ENCODE peak calls at places on chromosome 4, in six cellular contexts. N, R, Y, Z, T and S are unnamed samples.

GRCh38 chr4:108337923-108338322 is 169.2 kb upstream of the LEF1 start:
- DNase-seq in N (no peak), R (no peak), Y (no peak), Z (no peak), T (no peak), S (no peak)

GRCh38 chr4:5996641-5997040 is 21.6 kb downstream of the C4orf50 start:
- DNase-seq in N (no peak), R (no peak), Y (no peak), Z (no peak), T (peak), S (no peak)

GRCh38 chr4:121932212-121932974 is 19.5 kb downstream of the TRPC3 start:
- DNase-seq in N (no peak), R (no peak), Y (no peak), Z (no peak), T (no peak), S (no peak)

GRCh38 chr4:81814909-81815539 is 343.3 kb upstream of the RASGEF1B start:
- DNase-seq in N (no peak), R (no peak), Y (no peak), Z (no peak), T (no peak), S (peak)

GRCh38 chr4:7343950-7344349 is 90.8 kb downstream of the PSAPL1 start:
- DNase-seq in N (no peak), R (no peak), Y (no peak), Z (no peak), T (no peak), S (no peak)

GRCh38 chr4:94011190-94011589 is 182.6 kb downstream of the ATOH1 start:
- DNase-seq in N (no peak), R (no peak), Y (no peak), Z (no peak), T (no peak), S (no peak)

GRCh38 chr4:8860096-8860891 is 11.3 kb downstream of the HMX1 start:
- DNase-seq in N (no peak), R (no peak), Y (no peak), Z (no peak), T (no peak), S (no peak)

GRCh38 chr4:159252491-159252890 is 149.6 kb downstream of the RAPGEF2 start:
- DNase-seq in N (peak), R (no peak), Y (no peak), Z (peak), T (no peak), S (peak)

GRCh38 chr4:94826206-94826605 is 68.5 kb downstream of the BMPR1B start:
- DNase-seq in N (no peak), R (no peak), Y (no peak), Z (no peak), T (no peak), S (peak)

DNA sequence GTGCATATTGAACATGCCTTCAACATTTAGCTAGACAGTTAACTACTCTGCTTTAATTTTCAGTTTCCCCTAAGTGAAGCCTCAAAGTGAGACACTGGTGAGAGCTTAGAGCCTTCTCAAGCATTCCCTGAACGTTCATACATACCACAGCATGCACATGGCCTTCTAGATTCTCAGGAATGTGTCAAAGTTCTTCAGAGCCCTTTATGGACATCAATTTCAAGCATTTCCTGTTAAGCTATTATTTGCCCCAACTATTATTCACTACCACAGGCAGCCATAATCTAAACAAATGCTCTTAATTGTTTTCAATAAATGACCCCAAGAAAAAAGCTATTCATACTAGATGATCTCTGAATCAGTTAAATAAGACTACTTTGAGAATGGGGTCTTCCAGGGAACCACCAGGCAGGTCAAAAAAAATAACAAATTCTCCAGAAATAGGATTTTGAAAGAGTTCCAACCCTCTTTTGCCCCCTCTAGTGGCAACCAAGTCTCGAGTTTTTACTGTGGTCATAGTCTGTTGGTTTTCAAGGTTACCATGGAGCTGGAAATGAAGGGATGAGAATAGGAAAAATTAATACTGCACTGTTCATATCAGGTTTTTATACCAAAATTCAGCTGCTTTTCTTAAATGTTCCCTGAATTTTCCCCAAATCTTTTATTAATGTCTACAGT is 235.4 kb downstream of the RAB28 start:
- DNase-seq in N (no peak), R (no peak), Y (no peak), Z (no peak), T (no peak), S (peak)
- TF ChIP-seq CTCF in N (peak), R (no peak), Y (no peak), Z (no peak), T (peak), S (peak)

DNA sequence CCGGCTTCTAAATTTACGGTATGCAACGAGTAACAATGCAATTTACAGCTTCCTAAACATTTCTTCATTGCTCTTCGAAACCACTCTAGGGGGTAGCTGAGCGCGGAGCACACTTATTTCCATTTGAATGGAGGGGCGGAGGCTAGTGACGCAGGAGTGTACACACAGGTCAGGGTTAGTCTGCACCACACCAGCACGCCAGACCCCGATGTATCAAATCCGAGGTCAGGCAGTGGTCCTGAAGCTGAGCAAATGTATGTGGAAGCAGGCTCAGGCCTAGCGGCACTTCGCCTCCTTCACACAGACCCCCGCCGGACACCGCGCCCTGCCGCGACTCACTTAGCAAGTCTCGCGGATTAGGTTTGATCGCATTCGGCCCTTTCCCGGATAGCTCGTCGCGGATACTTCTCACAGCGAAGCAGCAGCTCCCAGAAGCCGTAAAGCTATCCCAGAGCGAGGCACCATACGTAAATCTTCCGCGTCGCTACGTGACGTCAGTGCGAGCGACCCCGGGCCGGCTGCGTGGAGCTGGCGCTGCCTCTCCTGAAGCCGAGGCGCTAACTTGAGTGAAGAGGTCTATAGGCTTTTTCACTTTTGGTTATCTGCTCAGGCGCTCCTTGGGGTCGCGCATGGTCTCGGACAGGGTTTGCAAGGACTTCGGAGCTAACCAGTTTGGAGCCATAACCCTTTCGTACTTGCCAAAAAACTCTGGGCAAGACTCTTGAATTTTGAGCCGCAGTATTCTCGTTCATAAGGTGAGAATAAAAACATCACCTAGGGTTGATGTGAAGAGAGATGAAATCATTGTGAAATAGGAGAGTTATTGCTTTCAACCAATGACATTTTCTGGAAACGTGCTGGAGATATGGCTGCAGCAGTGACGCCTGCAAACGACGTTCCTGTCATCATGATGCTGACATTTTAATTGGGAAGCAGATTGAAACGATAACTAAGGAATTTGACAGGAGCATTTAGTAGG is at the start of gene AASDH:
- DNase-seq in N (peak), R (peak), Y (peak), Z (peak), T (peak), S (peak)
- TF ChIP-seq CTCF in N (no peak), R (no peak), Y (no peak), Z (no peak), T (no peak), S (no peak)

DNA sequence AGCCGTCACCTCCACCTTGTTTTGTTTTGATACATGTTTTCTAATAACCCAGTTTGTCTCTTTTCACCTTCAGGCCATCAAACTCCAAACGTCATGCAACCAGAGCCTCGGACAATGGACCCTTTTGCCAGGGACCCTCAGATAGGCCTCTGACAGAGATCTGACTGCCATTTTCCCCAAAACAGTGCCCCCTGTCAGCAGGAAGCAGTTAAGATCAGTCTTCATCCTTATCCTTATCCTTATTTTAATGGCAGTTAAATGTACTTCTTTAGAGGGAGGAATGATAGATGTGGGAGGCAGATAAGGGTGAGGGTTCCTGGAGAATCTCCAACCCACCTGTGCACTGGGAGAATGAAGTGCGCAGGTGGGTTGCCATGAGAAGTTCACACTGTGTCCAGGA is 135.7 kb downstream of the ANAPC10 start:
- DNase-seq in N (no peak), R (no peak), Y (no peak), Z (no peak), T (peak), S (no peak)
- TF ChIP-seq CTCF in N (no peak), R (no peak), Y (no peak), Z (no peak), T (peak), S (no peak)

GRCh38 chr4:41320786-41321185 is 64.1 kb downstream of the UCHL1 start:
- DNase-seq in N (no peak), R (no peak), Y (no peak), Z (no peak), T (no peak), S (no peak)
- TF ChIP-seq CTCF in N (no peak), R (no peak), Y (no peak), Z (no peak), T (no peak), S (no peak)